ENCODE peak calls at places on chromosomes 4 and X, in ten cellular contexts. One of them, this sample, is unnamed.

GRCh38 chr4:51943221-51943620 is 76.9 kb downstream of the LRRC66 start:
- DNase-seq in pancreas: no peak
- DNase-seq in AG10803: peak; percentile 46
- DNase-seq in fibroblast of pulmonary artery: peak; percentile 20
- DNase-seq in fibroblast of mammary gland: peak; percentile 34
- DNase-seq in heart left ventricle: no peak
- DNase-seq in upper lobe of right lung: no peak
- DNase-seq in fibroblast of lung: no peak
- DNase-seq in endothelial cell: no peak
- DNase-seq in kidney: no peak
- DNase-seq in this sample: no peak

GRCh38 chr4:113553082-113553481 is 208.5 kb downstream of the CAMK2D start:
- DNase-seq in fibroblast of pulmonary artery: no peak
- DNase-seq in fibroblast of mammary gland: no peak
- DNase-seq in endothelial cell: no peak
- DNase-seq in upper lobe of right lung: no peak
- DNase-seq in pancreas: no peak
- DNase-seq in kidney: no peak
- DNase-seq in AG10803: no peak
- DNase-seq in fibroblast of lung: no peak
- DNase-seq in heart left ventricle: no peak
- DNase-seq in this sample: no peak

GRCh38 chrX:151743651-151744470 is 9.3 kb downstream of the CNGA2 start:
- DNase-seq in upper lobe of right lung: no peak
- DNase-seq in fibroblast of lung: no peak
- DNase-seq in AG10803: no peak
- DNase-seq in kidney: no peak
- DNase-seq in fibroblast of mammary gland: no peak
- DNase-seq in heart left ventricle: no peak
- DNase-seq in endothelial cell: no peak
- DNase-seq in pancreas: no peak
- DNase-seq in fibroblast of pulmonary artery: no peak
- DNase-seq in this sample: no peak

GRCh38 chr4:184885602-184886001 is 59.8 kb upstream of the ACSL1 start:
- DNase-seq in heart left ventricle: no peak
- DNase-seq in endothelial cell: no peak
- DNase-seq in fibroblast of pulmonary artery: no peak
- DNase-seq in fibroblast of mammary gland: peak; percentile 9
- DNase-seq in AG10803: no peak
- DNase-seq in upper lobe of right lung: no peak
- DNase-seq in pancreas: no peak
- DNase-seq in fibroblast of lung: no peak
- DNase-seq in kidney: no peak
- DNase-seq in this sample: no peak

GRCh38 chr4:100842856-100843255 is 325.0 kb upstream of the EMCN start:
- DNase-seq in fibroblast of pulmonary artery: peak; percentile 84
- DNase-seq in kidney: no peak
- DNase-seq in fibroblast of mammary gland: no peak
- DNase-seq in AG10803: no peak
- DNase-seq in heart left ventricle: no peak
- DNase-seq in upper lobe of right lung: no peak
- DNase-seq in fibroblast of lung: no peak
- DNase-seq in endothelial cell: no peak
- DNase-seq in pancreas: no peak
- DNase-seq in this sample: no peak

GRCh38 chr4:13626492-13627184 is 887 bp downstream of the BOD1L1 start:
- DNase-seq in upper lobe of right lung: no peak
- DNase-seq in endothelial cell: no peak
- DNase-seq in fibroblast of mammary gland: no peak
- DNase-seq in heart left ventricle: no peak
- DNase-seq in kidney: no peak
- DNase-seq in fibroblast of lung: no peak
- DNase-seq in pancreas: no peak
- DNase-seq in AG10803: no peak
- DNase-seq in fibroblast of pulmonary artery: peak; percentile 22
- DNase-seq in this sample: no peak

GRCh38 chr4:72063726-72064125 is 31.9 kb downstream of the NPFFR2 start:
- DNase-seq in endothelial cell: no peak
- DNase-seq in fibroblast of pulmonary artery: no peak
- DNase-seq in fibroblast of lung: no peak
- DNase-seq in pancreas: no peak
- DNase-seq in upper lobe of right lung: no peak
- DNase-seq in AG10803: no peak
- DNase-seq in fibroblast of mammary gland: no peak
- DNase-seq in kidney: no peak
- DNase-seq in heart left ventricle: no peak
- DNase-seq in this sample: no peak

GRCh38 chrX:102651242-102651967 is at the start of gene GPRASP1:
- DNase-seq in AG10803: peak; percentile 44
- DNase-seq in pancreas: peak; percentile 61
- DNase-seq in heart left ventricle: peak; percentile 69
- DNase-seq in fibroblast of lung: peak; percentile 46
- DNase-seq in upper lobe of right lung: peak; percentile 72
- DNase-seq in fibroblast of pulmonary artery: peak; percentile 21
- DNase-seq in kidney: peak; percentile 82
- DNase-seq in fibroblast of mammary gland: peak; percentile 26
- DNase-seq in endothelial cell: peak; percentile 30
- DNase-seq in this sample: peak; percentile 44

GRCh38 chrX:74453178-74453577 is 31.9 kb downstream of the SLC16A2 start:
- DNase-seq in fibroblast of pulmonary artery: no peak
- DNase-seq in heart left ventricle: no peak
- DNase-seq in endothelial cell: no peak
- DNase-seq in AG10803: no peak
- DNase-seq in kidney: no peak
- DNase-seq in upper lobe of right lung: no peak
- DNase-seq in pancreas: no peak
- DNase-seq in fibroblast of lung: no peak
- DNase-seq in fibroblast of mammary gland: no peak
- DNase-seq in this sample: no peak

GRCh38 chrX:74464722-74465121 is 43.4 kb downstream of the SLC16A2 start:
- DNase-seq in pancreas: no peak
- DNase-seq in AG10803: no peak
- DNase-seq in endothelial cell: no peak
- DNase-seq in heart left ventricle: no peak
- DNase-seq in upper lobe of right lung: no peak
- DNase-seq in kidney: no peak
- DNase-seq in fibroblast of pulmonary artery: no peak
- DNase-seq in fibroblast of lung: no peak
- DNase-seq in fibroblast of mammary gland: no peak
- DNase-seq in this sample: no peak

GRCh38 chrX:74461384-74461783 is 40.1 kb downstream of the SLC16A2 start:
- DNase-seq in fibroblast of pulmonary artery: no peak
- DNase-seq in endothelial cell: no peak
- DNase-seq in fibroblast of mammary gland: no peak
- DNase-seq in AG10803: peak; percentile 31
- DNase-seq in fibroblast of lung: no peak
- DNase-seq in kidney: no peak
- DNase-seq in upper lobe of right lung: no peak
- DNase-seq in heart left ventricle: no peak
- DNase-seq in pancreas: no peak
- DNase-seq in this sample: no peak

GRCh38 chrX:74458738-74459137 is 37.4 kb downstream of the SLC16A2 start:
- DNase-seq in pancreas: no peak
- DNase-seq in fibroblast of pulmonary artery: peak; percentile 62
- DNase-seq in AG10803: peak; percentile 73
- DNase-seq in fibroblast of lung: peak; percentile 57
- DNase-seq in upper lobe of right lung: no peak
- DNase-seq in heart left ventricle: no peak
- DNase-seq in endothelial cell: no peak
- DNase-seq in kidney: no peak
- DNase-seq in fibroblast of mammary gland: peak; percentile 77
- DNase-seq in this sample: no peak
- TF ChIP-seq CTCF in pancreas: no peak
- TF ChIP-seq CTCF in fibroblast of pulmonary artery: no peak
- TF ChIP-seq CTCF in AG10803: peak; percentile 16
- TF ChIP-seq CTCF in fibroblast of lung: no peak
- TF ChIP-seq CTCF in upper lobe of right lung: no peak
- TF ChIP-seq CTCF in heart left ventricle: no peak
- TF ChIP-seq CTCF in endothelial cell: no peak
- TF ChIP-seq CTCF in kidney: no peak
- TF ChIP-seq CTCF in fibroblast of mammary gland: no peak
- TF ChIP-seq CTCF in this sample: no peak

DNA sequence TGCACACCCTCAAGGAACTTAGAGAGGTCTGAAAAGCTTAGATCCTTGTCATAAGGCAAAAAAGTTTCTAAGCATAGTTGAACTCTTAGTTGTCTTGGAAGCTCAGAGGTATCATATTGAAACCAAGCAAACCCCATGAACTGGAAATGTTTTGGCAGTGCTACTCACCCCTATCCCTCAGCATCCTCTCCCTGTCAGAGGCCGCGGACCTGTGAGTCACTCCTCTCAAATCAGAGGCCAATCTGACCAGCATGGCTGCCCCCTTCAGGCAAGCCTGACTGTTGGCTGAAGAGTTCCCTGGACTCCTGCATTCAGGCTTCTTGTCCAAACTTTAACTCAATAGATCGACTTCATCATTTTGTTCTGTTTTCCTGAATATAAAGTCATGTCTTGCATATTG is 69.4 kb downstream of the KCNIP4 start:
- DNase-seq in endothelial cell: peak; percentile 15
- DNase-seq in fibroblast of pulmonary artery: peak; percentile 20
- DNase-seq in pancreas: no peak
- DNase-seq in kidney: no peak
- DNase-seq in fibroblast of mammary gland: peak; percentile 76
- DNase-seq in AG10803: no peak
- DNase-seq in upper lobe of right lung: no peak
- DNase-seq in fibroblast of lung: peak; percentile 47
- DNase-seq in heart left ventricle: no peak
- DNase-seq in this sample: no peak
- TF ChIP-seq CTCF in endothelial cell: no peak
- TF ChIP-seq CTCF in fibroblast of pulmonary artery: peak; percentile 22
- TF ChIP-seq CTCF in pancreas: no peak
- TF ChIP-seq CTCF in kidney: no peak
- TF ChIP-seq CTCF in fibroblast of mammary gland: peak; percentile 56
- TF ChIP-seq CTCF in AG10803: peak; percentile 17
- TF ChIP-seq CTCF in upper lobe of right lung: no peak
- TF ChIP-seq CTCF in fibroblast of lung: peak; percentile 32
- TF ChIP-seq CTCF in heart left ventricle: no peak
- TF ChIP-seq CTCF in this sample: no peak

GRCh38 chr4:7140062-7140691 is 52.2 kb upstream of the SORCS2 start:
- DNase-seq in kidney: no peak
- DNase-seq in fibroblast of pulmonary artery: no peak
- DNase-seq in AG10803: no peak
- DNase-seq in upper lobe of right lung: no peak
- DNase-seq in endothelial cell: no peak
- DNase-seq in fibroblast of mammary gland: no peak
- DNase-seq in heart left ventricle: no peak
- DNase-seq in fibroblast of lung: no peak
- DNase-seq in pancreas: no peak
- DNase-seq in this sample: no peak

GRCh38 chr4:7138223-7139166 is 53.8 kb upstream of the SORCS2 start:
- DNase-seq in AG10803: no peak
- DNase-seq in endothelial cell: no peak
- DNase-seq in upper lobe of right lung: no peak
- DNase-seq in pancreas: no peak
- DNase-seq in fibroblast of pulmonary artery: no peak
- DNase-seq in heart left ventricle: no peak
- DNase-seq in fibroblast of lung: no peak
- DNase-seq in fibroblast of mammary gland: no peak
- DNase-seq in kidney: no peak
- DNase-seq in this sample: no peak

GRCh38 chr4:7135389-7135746 is 57.0 kb upstream of the SORCS2 start:
- DNase-seq in kidney: no peak
- DNase-seq in pancreas: no peak
- DNase-seq in heart left ventricle: no peak
- DNase-seq in fibroblast of lung: peak; percentile 68
- DNase-seq in fibroblast of pulmonary artery: no peak
- DNase-seq in AG10803: peak; percentile 40
- DNase-seq in fibroblast of mammary gland: peak; percentile 34
- DNase-seq in upper lobe of right lung: no peak
- DNase-seq in endothelial cell: no peak
- DNase-seq in this sample: no peak

GRCh38 chr4:7139167-7139979 is 53.0 kb upstream of the SORCS2 start:
- DNase-seq in kidney: no peak
- DNase-seq in fibroblast of lung: no peak
- DNase-seq in heart left ventricle: no peak
- DNase-seq in fibroblast of pulmonary artery: no peak
- DNase-seq in AG10803: no peak
- DNase-seq in pancreas: no peak
- DNase-seq in upper lobe of right lung: no peak
- DNase-seq in endothelial cell: no peak
- DNase-seq in fibroblast of mammary gland: no peak
- DNase-seq in this sample: no peak

DNA sequence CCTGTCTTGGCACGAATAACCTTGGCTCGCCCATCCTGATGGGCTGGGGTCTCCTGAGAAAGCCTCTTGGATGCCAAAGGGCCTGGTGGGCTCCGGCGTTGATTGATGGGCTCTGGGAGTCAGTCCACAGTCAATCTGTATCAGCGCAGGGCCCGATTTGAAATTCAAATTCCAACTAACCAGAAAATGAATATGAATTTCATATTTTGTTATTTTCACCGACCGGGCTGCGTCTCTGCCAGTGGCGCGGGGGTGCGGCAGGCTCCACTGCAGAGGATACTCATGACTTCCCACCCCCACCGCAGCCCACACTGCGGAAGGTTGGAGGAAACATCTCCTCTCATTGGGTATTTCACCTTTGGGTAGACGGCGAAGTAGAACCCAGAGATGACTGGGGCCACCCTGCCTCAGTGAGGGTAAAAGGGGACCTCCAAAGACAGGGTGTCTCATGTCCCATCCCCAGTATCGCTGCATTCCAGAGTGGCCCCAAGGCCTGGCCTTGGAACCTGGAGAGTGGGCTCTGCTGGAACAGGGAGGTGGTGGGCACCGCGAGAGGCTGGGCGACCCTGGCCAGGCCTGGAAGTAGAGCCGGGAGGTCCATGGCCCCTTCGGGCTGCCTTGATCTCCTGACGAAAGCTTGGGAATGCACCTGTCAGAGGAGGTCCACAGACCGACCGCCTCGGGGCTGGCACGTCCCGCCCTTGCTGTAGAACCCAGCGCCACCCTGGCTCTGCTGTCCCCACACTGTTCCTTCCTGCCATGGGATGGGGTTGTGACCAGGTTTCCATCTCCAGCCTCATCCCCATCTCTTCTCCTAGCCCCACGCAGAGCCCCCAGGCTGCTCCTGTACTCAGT is 54.8 kb upstream of the SORCS2 start:
- DNase-seq in pancreas: no peak
- DNase-seq in endothelial cell: no peak
- DNase-seq in fibroblast of mammary gland: no peak
- DNase-seq in kidney: no peak
- DNase-seq in upper lobe of right lung: no peak
- DNase-seq in heart left ventricle: no peak
- DNase-seq in AG10803: no peak
- DNase-seq in fibroblast of pulmonary artery: no peak
- DNase-seq in fibroblast of lung: no peak
- DNase-seq in this sample: no peak
- TF ChIP-seq CTCF in pancreas: no peak
- TF ChIP-seq CTCF in endothelial cell: no peak
- TF ChIP-seq CTCF in fibroblast of mammary gland: no peak
- TF ChIP-seq CTCF in kidney: no peak
- TF ChIP-seq CTCF in upper lobe of right lung: no peak
- TF ChIP-seq CTCF in heart left ventricle: no peak
- TF ChIP-seq CTCF in AG10803: no peak
- TF ChIP-seq CTCF in fibroblast of pulmonary artery: no peak
- TF ChIP-seq CTCF in fibroblast of lung: no peak
- TF ChIP-seq CTCF in this sample: no peak

DNA sequence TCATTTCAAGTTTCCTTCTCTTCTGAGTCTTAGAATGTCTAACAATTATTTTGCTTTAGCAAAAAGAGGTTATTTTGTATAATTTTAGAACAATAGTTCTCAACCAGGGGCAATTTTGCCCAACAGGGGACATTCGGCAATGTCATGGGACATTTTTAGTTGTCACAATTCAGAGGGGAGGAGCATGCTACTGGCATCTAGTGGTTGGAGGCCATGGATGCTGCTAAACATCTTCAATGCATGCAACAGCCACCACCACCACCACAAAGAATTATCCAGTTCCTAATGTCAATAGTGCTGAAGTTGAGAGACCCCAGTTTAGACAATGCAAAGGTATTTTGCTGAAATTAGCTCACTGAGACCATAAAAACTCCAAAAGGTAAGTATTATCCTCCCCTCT is 122.5 kb downstream of the ARHGAP6 start:
- DNase-seq in fibroblast of pulmonary artery: no peak
- DNase-seq in pancreas: no peak
- DNase-seq in heart left ventricle: no peak
- DNase-seq in AG10803: no peak
- DNase-seq in fibroblast of lung: no peak
- DNase-seq in kidney: no peak
- DNase-seq in endothelial cell: no peak
- DNase-seq in fibroblast of mammary gland: no peak
- DNase-seq in upper lobe of right lung: no peak
- DNase-seq in this sample: peak; percentile 1
- TF ChIP-seq CTCF in fibroblast of pulmonary artery: no peak
- TF ChIP-seq CTCF in pancreas: no peak
- TF ChIP-seq CTCF in heart left ventricle: no peak
- TF ChIP-seq CTCF in AG10803: no peak
- TF ChIP-seq CTCF in fibroblast of lung: no peak
- TF ChIP-seq CTCF in kidney: no peak
- TF ChIP-seq CTCF in endothelial cell: no peak
- TF ChIP-seq CTCF in fibroblast of mammary gland: no peak
- TF ChIP-seq CTCF in upper lobe of right lung: no peak
- TF ChIP-seq CTCF in this sample: no peak